ENCODE peak calls at places on chromosomes 1 and 21, in seven cellular contexts. K, Y, O, L, R, J and P are unnamed samples.
A peak's percentile ranks its signal among the peaks of the same experiment; 100 is the strongest.

GRCh38 chr1:189606795-189607476 is 870.7 kb downstream of the BRINP3 start:
- DNase-seq in L (no peak), R (peak; percentile 25), J (no peak), Y (no peak), O (peak; percentile 90), K (no peak), P (no peak)

GRCh38 chr1:52402860-52403240 is 1.4 kb downstream of the ORC1 start:
- DNase-seq in O (no peak), K (no peak), J (no peak), Y (no peak), R (no peak), L (no peak), P (no peak)

GRCh38 chr21:45590246-45590725 is 48.0 kb upstream of the SLC19A1 start:
- DNase-seq in L (peak; percentile 33), J (no peak), R (peak; percentile 35), O (peak; percentile 71), Y (peak; percentile 67), K (no peak), P (no peak)

GRCh38 chr1:243706563-243706962 is 143.5 kb downstream of the AKT3 start:
- DNase-seq in O (no peak), Y (no peak), R (no peak), L (no peak), K (no peak), J (no peak), P (no peak)

GRCh38 chr1:183126000-183126366 is 60.1 kb upstream of the LAMC2 start:
- DNase-seq in Y (no peak), L (no peak), K (no peak), R (no peak), J (no peak), O (peak; percentile 31), P (no peak)

GRCh38 chr1:193143285-193143684 is 21.5 kb downstream of the CDC73 start:
- DNase-seq in L (no peak), J (no peak), K (no peak), R (no peak), O (peak; percentile 18), Y (no peak), P (peak; percentile 33)

GRCh38 chr21:35058058-35058457 is 9.0 kb upstream of the RUNX1 start:
- DNase-seq in L (no peak), K (no peak), O (no peak), J (no peak), Y (no peak), R (no peak), P (no peak)

GRCh38 chr21:45004481-45005263 is 64.8 kb downstream of the SLX9 start:
- DNase-seq in O (peak; percentile 28), R (no peak), K (no peak), J (no peak), L (no peak), Y (no peak), P (no peak)

GRCh38 chr1:91338501-91338900 is 66.1 kb downstream of the HFM1 start:
- DNase-seq in K (no peak), L (no peak), R (no peak), O (no peak), Y (no peak), J (no peak), P (no peak)

GRCh38 chr1:12275370-12275769 is 45.5 kb downstream of the VPS13D start:
- DNase-seq in K (peak; percentile 9), J (no peak), O (peak; percentile 51), R (peak; percentile 50), L (no peak), Y (peak; percentile 26), P (peak; percentile 38)

GRCh38 chr1:27727126-27727525 is 1.4 kb downstream of the FAM76A start:
- DNase-seq in K (no peak), R (no peak), L (no peak), O (peak; percentile 59), J (no peak), Y (no peak), P (no peak)

GRCh38 chr21:15732290-15732995 is 2.7 kb downstream of the USP25 start:
- DNase-seq in K (no peak), Y (no peak), J (no peak), R (peak; percentile 39), L (no peak), O (peak; percentile 75), P (peak; percentile 63)

GRCh38 chr1:49694251-49694827 is 329.4 kb downstream of the AGBL4 start:
- DNase-seq in R (no peak), K (no peak), Y (no peak), L (no peak), J (no peak), O (no peak), P (peak; percentile 35)

GRCh38 chr1:100036718-100037664 is 67.2 kb downstream of the SLC35A3 start:
- DNase-seq in K (no peak), L (no peak), O (peak; percentile 54), J (no peak), R (peak; percentile 62), Y (no peak), P (peak; percentile 38)

GRCh38 chr1:204314209-204314892 is 45.4 kb downstream of the PLEKHA6 start:
- DNase-seq in Y (no peak), K (no peak), R (no peak), O (no peak), L (no peak), J (no peak), P (no peak)

GRCh38 chr1:31987231-31987630 is 26.4 kb upstream of the KHDRBS1 start:
- DNase-seq in Y (no peak), J (no peak), O (no peak), L (no peak), R (peak; percentile 59), K (no peak), P (peak; percentile 32)

GRCh38 chr1:29644812-29645211 is 408.5 kb downstream of the PTPRU start:
- DNase-seq in Y (no peak), K (no peak), J (no peak), L (no peak), O (no peak), R (no peak), P (no peak)

GRCh38 chr1:6648556-6648955 is 23.9 kb downstream of the THAP3 start:
- DNase-seq in L (no peak), O (no peak), J (no peak), Y (no peak), K (no peak), R (no peak), P (no peak)

GRCh38 chr1:115771847-115772457 is 3.4 kb upstream of the CASQ2 start:
- DNase-seq in J (no peak), K (no peak), O (peak; percentile 86), R (peak; percentile 86), Y (no peak), L (no peak), P (peak; percentile 85)

GRCh38 chr1:58774027-58774426 is 9.8 kb downstream of the JUN start:
- DNase-seq in L (no peak), K (no peak), Y (no peak), J (no peak), O (no peak), R (no peak), P (no peak)

GRCh38 chr1:44030606-44031050 is 634 bp downstream of the SLC6A9 start:
- DNase-seq in R (peak; percentile 68), L (peak; percentile 27), J (peak; percentile 62), Y (no peak), K (no peak), O (peak; percentile 39), P (peak; percentile 51)

GRCh38 chr1:27643626-27644368 is 8.8 kb upstream of the FGR start:
- DNase-seq in Y (peak; percentile 75), L (no peak), R (peak; percentile 54), O (peak; percentile 62), K (peak; percentile 58), J (no peak), P (peak; percentile 73)

GRCh38 chr1:247935781-247936180 is 11.1 kb downstream of the OR2AJ1 start:
- DNase-seq in O (no peak), L (no peak), K (no peak), Y (no peak), J (no peak), R (no peak), P (no peak)

GRCh38 chr1:7549277-7549676 is 221.8 kb upstream of the VAMP3 start:
- DNase-seq in K (no peak), Y (peak; percentile 7), O (peak; percentile 78), R (peak; percentile 92), J (no peak), L (peak; percentile 1), P (peak; percentile 92)

GRCh38 chr21:27261676-27262075 is 294.8 kb upstream of the ADAMTS5 start:
- DNase-seq in O (peak; percentile 34), L (no peak), Y (no peak), R (no peak), J (no peak), K (no peak), P (no peak)

GRCh38 chr1:173383341-173383740 is 93.8 kb upstream of the PRDX6 start:
- DNase-seq in J (no peak), K (no peak), Y (no peak), L (no peak), R (no peak), O (peak; percentile 28), P (no peak)

GRCh38 chr1:55289614-55290013 is 74.5 kb upstream of the USP24 start:
- DNase-seq in R (no peak), K (no peak), L (no peak), J (no peak), O (no peak), Y (no peak), P (no peak)

GRCh38 chr1:197917813-197918646 is 858 bp downstream of the LHX9 start:
- DNase-seq in K (no peak), R (peak; percentile 34), J (no peak), Y (no peak), O (no peak), L (no peak), P (peak; percentile 31)

GRCh38 chr1:65687435-65688214 is 105.1 kb upstream of the PDE4B start:
- DNase-seq in J (peak; percentile 43), L (peak; percentile 23), R (peak; percentile 83), Y (peak; percentile 73), O (peak; percentile 53), K (peak; percentile 72), P (peak; percentile 81)

GRCh38 chr1:204499511-204500468 is 5.2 kb upstream of the PIK3C2B start:
- DNase-seq in R (no peak), Y (no peak), L (no peak), J (no peak), K (no peak), O (no peak), P (no peak)